ENCODE peak calls at places on chromosomes 4 and X, in seven cellular contexts. V is choroid plexus epithelial cell, L is fibroblast of lung, M is neural progenitor cell, H is progenitor cell of endocrine pancreas, S is stomach, D is esophagus muscularis mucosa. B is an unnamed sample.
A peak's percentile ranks its signal among the peaks of the same experiment; 100 is the strongest.

GRCh38 chrX:19670854-19671620 is 155.7 kb upstream of the MAP3K15 start:
- DNase-seq in V (peak; percentile 61), L (peak; percentile 84), M (peak; percentile 14), H (no peak), S (no peak), D (no peak), B (no peak)

GRCh38 chr4:65825121-65825520 is 154.8 kb upstream of the EPHA5 start:
- DNase-seq in V (peak; percentile 13), L (peak; percentile 76), M (no peak), H (no peak), S (no peak), D (no peak), B (no peak)

GRCh38 chr4:80307183-80307735 is 28.3 kb upstream of the CFAP299 start:
- DNase-seq in V (peak; percentile 19), L (peak; percentile 88), M (no peak), H (no peak), S (no peak), D (no peak), B (no peak)

GRCh38 chr4:8548731-8549351 is 31.4 kb upstream of the GPR78 start:
- DNase-seq in V (no peak), L (no peak), M (no peak), H (no peak), S (no peak), D (no peak), B (no peak)

GRCh38 chrX:134572816-134573682 is 85.2 kb downstream of the PLAC1 start:
- DNase-seq in V (no peak), L (peak; percentile 53), M (no peak), H (no peak), S (no peak), D (no peak), B (no peak)

GRCh38 chr4:71141125-71141524 is 147.7 kb downstream of the DCK start:
- DNase-seq in V (peak; percentile 26), L (no peak), M (no peak), H (no peak), S (no peak), D (no peak), B (no peak)

GRCh38 chrX:7133036-7133412 is 14.5 kb upstream of the STS start:
- DNase-seq in V (peak; percentile 16), L (peak; percentile 59), M (no peak), H (no peak), S (no peak), D (no peak), B (no peak)

GRCh38 chrX:104668550-104668949 is 102.6 kb downstream of the IL1RAPL2 start:
- DNase-seq in V (peak; percentile 37), L (peak; percentile 39), M (peak; percentile 14), H (no peak), S (no peak), D (no peak), B (no peak)

GRCh38 chr4:78610546-78611214 is 59.1 kb downstream of the ANXA3 start:
- DNase-seq in V (peak; percentile 63), L (peak; percentile 67), M (no peak), H (no peak), S (no peak), D (no peak), B (no peak)

GRCh38 chr4:23022032-23022431 is 329.3 kb downstream of the GBA3 start:
- DNase-seq in V (peak; percentile 14), L (peak; percentile 96), M (no peak), H (no peak), S (no peak), D (no peak), B (no peak)

GRCh38 chrX:153519569-153520285 is 2.3 kb downstream of the ATP2B3 start:
- DNase-seq in V (peak; percentile 26), L (peak; percentile 64), M (no peak), H (no peak), S (no peak), D (no peak), B (no peak)

GRCh38 chr4:176034498-176034897 is 31.1 kb upstream of the WDR17 start:
- DNase-seq in V (peak; percentile 66), L (peak; percentile 45), M (peak; percentile 58), H (no peak), S (no peak), D (no peak), B (no peak)

GRCh38 chr4:88743696-88744095 is 46.1 kb upstream of the NAP1L5 start:
- DNase-seq in V (peak; percentile 92), L (peak; percentile 95), M (no peak), H (no peak), S (no peak), D (no peak), B (no peak)

GRCh38 chr4:71187399-71188196 is 151.2 kb upstream of the SLC4A4 start:
- DNase-seq in V (no peak), L (peak; percentile 68), M (peak; percentile 68), H (peak; percentile 13), S (peak; percentile 60), D (no peak), B (peak; percentile 27)

GRCh38 chr4:147370473-147370872 is 110.4 kb upstream of the EDNRA start:
- DNase-seq in V (peak; percentile 58), L (peak; percentile 81), M (no peak), H (no peak), S (no peak), D (no peak), B (no peak)

GRCh38 chr4:73727685-73728084 is 12.7 kb upstream of the CXCL8 start:
- DNase-seq in V (no peak), L (no peak), M (no peak), H (no peak), S (no peak), D (no peak), B (no peak)

GRCh38 chr4:132227349-132228165 is 921.5 kb upstream of the PCDH10 start:
- DNase-seq in V (peak; percentile 56), L (peak; percentile 43), M (peak; percentile 88), H (peak; percentile 53), S (no peak), D (no peak), B (peak; percentile 32)

GRCh38 chr4:1249148-1249730 is 309 bp upstream of the CTBP1 start:
- DNase-seq in V (peak; percentile 90), L (peak; percentile 88), M (peak; percentile 97), H (peak; percentile 71), S (peak; percentile 90), D (peak; percentile 93), B (peak; percentile 84)

GRCh38 chr4:172786039-172786792 is 382.4 kb upstream of the GALNT7 start:
- DNase-seq in V (peak; percentile 34), L (peak; percentile 53), M (no peak), H (no peak), S (peak; percentile 27), D (no peak), B (peak; percentile 62)

GRCh38 chr4:76677571-76678326 is 220.2 kb downstream of the SOWAHB start:
- DNase-seq in V (peak; percentile 33), L (no peak), M (no peak), H (no peak), S (peak; percentile 78), D (no peak), B (no peak)

GRCh38 chrX:127459784-127460183 is 592.4 kb downstream of the ACTRT1 start:
- DNase-seq in V (no peak), L (no peak), M (peak; percentile 10), H (no peak), S (no peak), D (no peak), B (no peak)

GRCh38 chrX:10021461-10022272 is 54.5 kb downstream of the CLDN34 start:
- DNase-seq in V (peak; percentile 71), L (peak; percentile 54), M (no peak), H (no peak), S (no peak), D (no peak), B (no peak)

GRCh38 chr4:68865178-68865638 is 49.4 kb downstream of the UGT2B10 start:
- DNase-seq in V (no peak), L (no peak), M (no peak), H (no peak), S (no peak), D (no peak), B (no peak)

GRCh38 chr4:98626350-98626749 is 32.1 kb downstream of the TSPAN5 start:
- DNase-seq in V (peak; percentile 93), L (peak; percentile 97), M (no peak), H (no peak), S (no peak), D (peak; percentile 91), B (no peak)

DNA sequence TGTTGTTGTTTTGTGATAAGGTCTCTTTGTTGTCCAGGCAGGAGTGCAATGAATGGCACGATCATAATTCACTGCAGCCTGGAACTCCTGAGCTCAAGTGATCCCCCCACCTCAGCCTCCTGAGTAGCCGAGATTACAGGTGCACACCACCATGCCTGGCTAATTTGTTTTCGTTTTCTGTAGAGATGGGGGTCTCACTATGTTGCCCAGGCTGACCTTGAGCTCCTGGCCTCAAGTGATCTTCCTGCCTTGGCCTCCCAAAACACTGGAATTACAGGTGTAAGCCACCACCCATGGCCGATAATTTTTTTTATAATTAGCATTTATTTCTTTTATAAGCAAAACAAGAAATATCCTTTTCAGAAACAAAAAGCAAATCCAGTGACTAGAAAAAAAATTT is 3.6 kb downstream of the PLAC8 start:
- DNase-seq in V (no peak), L (no peak), M (no peak), H (no peak), S (no peak), D (no peak), B (no peak)
- TF ChIP-seq CTCF in V (no peak), L (no peak), M (no peak), H (no peak), S (no peak), D (no peak), B (no peak)

GRCh38 chrX:51804741-51805140 is 61.5 kb downstream of the GSPT2 start:
- DNase-seq in V (no peak), L (no peak), M (no peak), H (no peak), S (no peak), D (no peak), B (no peak)
- TF ChIP-seq CTCF in V (peak; percentile 8), L (peak; percentile 4), M (peak; percentile 37), H (peak; percentile 27), S (no peak), D (no peak), B (peak; percentile 46)

GRCh38 chrX:57929373-57929772 is 19.1 kb upstream of the ZXDA start:
- DNase-seq in V (peak; percentile 63), L (peak; percentile 6), M (peak; percentile 18), H (no peak), S (no peak), D (no peak), B (no peak)
- TF ChIP-seq CTCF in V (peak; percentile 62), L (peak; percentile 40), M (peak; percentile 33), H (peak; percentile 34), S (no peak), D (peak; percentile 46), B (no peak)

GRCh38 chr4:99998062-99998880 is 48.2 kb upstream of the H2AZ1 start:
- DNase-seq in V (peak; percentile 68), L (peak; percentile 54), M (peak; percentile 36), H (no peak), S (no peak), D (no peak), B (no peak)
- TF ChIP-seq CTCF in V (peak; percentile 43), L (peak; percentile 50), M (peak; percentile 68), H (peak; percentile 46), S (no peak), D (peak; percentile 23), B (no peak)